ENCODE peak calls at places on chromosomes 7 and 10, in six cellular contexts. K is HFFc6, L is transverse colon, J is AG04450, X is mucosa of descending colon, R is epithelial cell of esophagus. Y is an unnamed sample.

GRCh38 chr7:102286237-102287081 is at the start of gene SH2B2:
- DNase-seq in J (no peak), R (peak; percentile 54), X (peak; percentile 67), L (peak; percentile 74), K (peak; percentile 24), Y (peak; percentile 74)

GRCh38 chr10:92544296-92544695 is 29.6 kb downstream of the IDE start:
- DNase-seq in J (no peak), X (no peak), K (peak; percentile 37), R (peak; percentile 75), L (no peak), Y (peak; percentile 5)

GRCh38 chr7:130943336-130943901 is 209.4 kb upstream of the KLF14 start:
- DNase-seq in X (peak; percentile 58), J (peak; percentile 82), L (no peak), K (peak; percentile 42), R (peak; percentile 82), Y (peak; percentile 72)

GRCh38 chr10:34360984-34361383 is 454.1 kb downstream of the PARD3 start:
- DNase-seq in X (no peak), J (no peak), K (no peak), R (no peak), L (no peak), Y (no peak)

GRCh38 chr7:98369726-98370125 is 31.2 kb downstream of the BAIAP2L1 start:
- DNase-seq in X (no peak), L (no peak), R (peak; percentile 31), J (no peak), K (no peak), Y (peak; percentile 33)

GRCh38 chr7:74015670-74016069 is 12.3 kb upstream of the ELN start:
- DNase-seq in X (no peak), L (no peak), K (no peak), R (peak; percentile 34), J (no peak), Y (no peak)

GRCh38 chr10:100579261-100579660 is 43.5 kb downstream of the HIF1AN start:
- DNase-seq in R (no peak), K (no peak), J (no peak), L (no peak), X (no peak), Y (no peak)

GRCh38 chr10:19021162-19021561 is 27.4 kb upstream of the MALRD1 start:
- DNase-seq in K (no peak), R (no peak), J (no peak), X (no peak), L (no peak), Y (no peak)

GRCh38 chr7:31263363-31263762 is 77.2 kb downstream of the NEUROD6 start:
- DNase-seq in L (no peak), J (no peak), K (no peak), X (no peak), R (peak; percentile 42), Y (no peak)

GRCh38 chr10:22573820-22574569 is 140.4 kb downstream of the PIP4K2A start:
- DNase-seq in X (peak; percentile 31), K (no peak), R (no peak), J (no peak), L (no peak), Y (peak; percentile 25)

GRCh38 chr7:130277763-130278643 is 11.3 kb downstream of the CPA2 start:
- DNase-seq in L (peak; percentile 22), K (peak; percentile 35), J (no peak), X (peak; percentile 43), R (peak; percentile 52), Y (peak; percentile 55)

GRCh38 chr10:99528867-99529285 is 3.9 kb upstream of the NKX2-3 start:
- DNase-seq in R (no peak), X (no peak), L (no peak), K (no peak), J (no peak), Y (no peak)

GRCh38 chr7:6889252-6889812 is 63.3 kb upstream of the CCZ1B start:
- DNase-seq in X (no peak), J (no peak), L (no peak), R (no peak), K (no peak), Y (no peak)

GRCh38 chr7:158820656-158821055 is 8.7 kb downstream of the ESYT2 start:
- DNase-seq in K (no peak), X (no peak), J (no peak), L (no peak), R (no peak), Y (no peak)

DNA sequence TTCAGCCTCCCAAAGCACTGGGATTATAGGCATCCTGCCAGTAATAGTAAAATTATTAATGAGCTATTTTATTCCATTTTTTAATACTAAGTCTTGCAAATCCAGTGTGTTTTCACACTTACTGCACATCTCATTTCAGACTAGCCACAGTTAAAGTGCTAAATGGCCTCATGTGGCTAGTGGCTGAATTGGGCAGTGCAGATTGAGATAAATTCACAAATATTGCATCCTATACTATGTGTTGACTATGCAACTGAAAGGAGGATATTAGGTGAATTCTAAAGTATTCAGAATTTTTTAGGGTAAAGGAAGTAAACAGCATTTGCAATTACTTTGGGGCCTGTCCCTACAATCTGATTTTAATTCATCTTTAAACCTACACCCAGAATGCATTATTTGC is 10.2 kb downstream of the APBB1IP start:
- DNase-seq in X (no peak), R (no peak), J (no peak), K (no peak), L (no peak), Y (no peak)
- TF ChIP-seq CTCF in X (no peak), R (no peak), J (no peak), K (peak; percentile 26), L (no peak), Y (no peak)

GRCh38 chr10:70564901-70565351 is 37.6 kb downstream of the PRF1 start:
- DNase-seq in X (no peak), R (no peak), K (no peak), J (no peak), L (no peak), Y (no peak)
- TF ChIP-seq CTCF in X (no peak), R (peak; percentile 5), K (peak; percentile 46), J (no peak), L (no peak), Y (no peak)

GRCh38 chr7:26553582-26553981 is 261.9 kb downstream of the SNX10 start:
- DNase-seq in K (no peak), L (no peak), X (no peak), J (no peak), R (no peak), Y (no peak)
- TF ChIP-seq CTCF in K (no peak), L (no peak), X (no peak), J (no peak), R (no peak), Y (no peak)

DNA sequence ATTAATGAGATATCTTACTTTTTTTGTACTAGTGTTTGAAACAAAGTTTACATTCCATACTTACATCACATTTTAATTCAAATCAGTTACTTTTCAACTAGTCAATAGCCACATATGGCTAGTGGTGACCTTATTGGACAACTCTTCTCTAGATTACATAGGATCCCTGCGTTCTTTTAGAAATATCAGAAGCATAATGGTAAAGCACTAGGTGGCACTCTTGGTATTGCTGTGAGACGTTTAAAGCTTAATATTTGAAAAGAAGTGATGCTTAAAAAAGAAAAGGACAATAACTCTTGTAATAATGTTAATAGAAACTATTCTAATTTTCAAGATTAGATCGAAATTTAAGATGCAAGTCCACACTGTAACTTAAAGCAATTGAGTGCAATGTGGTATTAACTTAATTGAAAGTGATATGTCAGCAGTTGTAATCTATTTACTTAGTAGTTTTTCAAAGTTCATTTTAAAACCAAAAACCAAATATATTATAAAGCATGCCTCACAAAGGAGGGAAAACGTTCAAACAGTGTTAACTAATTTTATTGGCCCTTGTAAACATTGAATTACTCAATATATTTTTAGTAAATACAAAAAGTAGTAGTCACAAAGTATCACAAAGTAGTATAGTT is 339.1 kb downstream of the ATRNL1 start:
- DNase-seq in L (no peak), X (no peak), J (no peak), K (no peak), R (peak; percentile 27), Y (peak; percentile 25)
- TF ChIP-seq CTCF in L (no peak), X (no peak), J (peak; percentile 37), K (peak; percentile 61), R (peak; percentile 43), Y (peak; percentile 43)

DNA sequence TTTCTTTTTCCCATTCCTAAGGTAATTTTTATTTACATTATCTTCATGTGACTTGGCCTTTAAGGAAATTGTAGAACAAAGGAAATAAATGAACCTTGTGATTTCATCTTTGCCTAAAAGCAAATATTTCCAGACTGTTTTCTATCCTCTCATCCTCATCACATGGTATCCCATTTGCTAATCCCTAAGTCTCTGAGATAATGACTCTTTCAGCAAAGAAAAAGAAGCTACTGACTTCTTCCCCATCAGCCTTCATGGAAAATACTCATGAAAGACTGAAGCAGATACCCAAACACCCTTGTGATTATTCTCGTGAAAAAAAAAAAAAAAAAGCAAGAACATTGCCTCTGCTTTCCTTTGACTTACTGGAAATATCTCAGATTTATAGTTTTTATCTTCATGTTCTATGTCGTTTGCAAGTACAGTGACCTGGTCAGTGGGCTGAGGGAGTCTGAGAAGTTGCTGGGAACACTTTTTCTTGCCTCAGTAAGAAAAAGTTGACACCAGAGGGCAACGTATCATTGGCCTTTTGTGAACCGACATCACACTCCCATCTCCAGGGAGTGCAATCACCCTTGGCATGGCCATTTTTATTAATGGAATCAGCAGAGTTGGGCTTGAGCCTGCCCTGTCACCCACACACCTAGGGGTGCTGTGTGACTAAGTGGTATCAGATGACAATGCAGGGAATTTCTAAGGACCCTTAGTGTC is 246.0 kb upstream of the KMT2E start:
- DNase-seq in K (no peak), J (no peak), X (no peak), L (no peak), R (no peak), Y (peak; percentile 11)
- TF ChIP-seq CTCF in K (no peak), J (no peak), X (no peak), L (no peak), R (no peak), Y (no peak)

DNA sequence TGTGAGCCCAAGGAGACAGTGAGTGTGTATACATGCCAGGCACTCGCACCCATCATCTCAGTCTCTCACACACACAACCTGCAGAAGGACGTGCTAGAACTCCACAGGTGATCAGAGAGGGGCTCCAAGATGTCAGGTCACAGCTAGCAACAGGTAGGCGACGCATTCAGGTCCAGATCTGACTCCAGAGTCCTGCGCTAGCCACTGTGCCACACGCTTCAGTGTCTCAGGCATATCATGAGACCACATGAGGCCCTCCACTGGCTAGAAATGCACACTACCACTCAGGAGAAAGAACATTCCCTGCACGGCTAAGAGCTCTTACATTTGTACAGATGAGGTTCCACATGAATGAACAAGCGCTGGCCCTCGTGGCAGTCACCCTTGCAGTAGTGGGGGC is 11.5 kb downstream of the AKR1B1 start:
- DNase-seq in R (no peak), X (no peak), L (no peak), J (no peak), K (no peak), Y (no peak)
- TF ChIP-seq CTCF in R (no peak), X (no peak), L (no peak), J (no peak), K (peak; percentile 13), Y (no peak)